ENCODE peak calls at places on chromosomes 6 and 20, in ten cellular contexts. One of them, this sample, is unnamed.
A peak's percentile ranks its signal among the peaks of the same experiment; 100 is the strongest.

GRCh38 chr6:10682319-10682988 is 12.0 kb downstream of the C6orf52 start:
- DNase-seq in bronchial epithelial cell: no peak
- DNase-seq in choroid plexus epithelial cell: no peak
- DNase-seq in HTR-8/SVneo: no peak
- DNase-seq in A172: no peak
- DNase-seq in NB4: no peak
- DNase-seq in NCI-H69: no peak
- DNase-seq in AG09309: no peak
- DNase-seq in T-cell: no peak
- DNase-seq in keratinocyte: no peak
- DNase-seq in this sample: no peak

GRCh38 chr6:110255356-110255755 is 75.1 kb downstream of the CDC40 start:
- DNase-seq in bronchial epithelial cell: peak; percentile 16
- DNase-seq in choroid plexus epithelial cell: peak; percentile 60
- DNase-seq in HTR-8/SVneo: peak; percentile 15
- DNase-seq in A172: peak; percentile 28
- DNase-seq in NB4: peak; percentile 46
- DNase-seq in NCI-H69: no peak
- DNase-seq in AG09309: no peak
- DNase-seq in T-cell: no peak
- DNase-seq in keratinocyte: no peak
- DNase-seq in this sample: peak; percentile 45

GRCh38 chr6:2351807-2352431 is 106.5 kb upstream of the GMDS start:
- DNase-seq in bronchial epithelial cell: peak; percentile 40
- DNase-seq in choroid plexus epithelial cell: peak; percentile 88
- DNase-seq in HTR-8/SVneo: no peak
- DNase-seq in A172: no peak
- DNase-seq in NB4: peak; percentile 22
- DNase-seq in NCI-H69: no peak
- DNase-seq in AG09309: peak; percentile 41
- DNase-seq in T-cell: no peak
- DNase-seq in keratinocyte: no peak
- DNase-seq in this sample: peak; percentile 55

GRCh38 chr6:92827104-92827503 is 592.3 kb downstream of the EPHA7 start:
- DNase-seq in bronchial epithelial cell: no peak
- DNase-seq in choroid plexus epithelial cell: no peak
- DNase-seq in HTR-8/SVneo: no peak
- DNase-seq in A172: no peak
- DNase-seq in NB4: no peak
- DNase-seq in NCI-H69: no peak
- DNase-seq in AG09309: no peak
- DNase-seq in T-cell: no peak
- DNase-seq in keratinocyte: no peak
- DNase-seq in this sample: no peak

GRCh38 chr20:54132612-54133433 is 41.0 kb downstream of the CYP24A1 start:
- DNase-seq in bronchial epithelial cell: peak; percentile 100
- DNase-seq in choroid plexus epithelial cell: peak; percentile 99
- DNase-seq in HTR-8/SVneo: peak; percentile 93
- DNase-seq in A172: peak; percentile 90
- DNase-seq in NB4: peak; percentile 48
- DNase-seq in NCI-H69: no peak
- DNase-seq in AG09309: peak; percentile 97
- DNase-seq in T-cell: no peak
- DNase-seq in keratinocyte: peak; percentile 92
- DNase-seq in this sample: peak; percentile 84

GRCh38 chr6:48141975-48142374 is 31.0 kb upstream of the PTCHD4 start:
- DNase-seq in bronchial epithelial cell: peak; percentile 73
- DNase-seq in choroid plexus epithelial cell: peak; percentile 42
- DNase-seq in HTR-8/SVneo: no peak
- DNase-seq in A172: no peak
- DNase-seq in NB4: no peak
- DNase-seq in NCI-H69: peak; percentile 61
- DNase-seq in AG09309: no peak
- DNase-seq in T-cell: no peak
- DNase-seq in keratinocyte: no peak
- DNase-seq in this sample: no peak

GRCh38 chr6:5866547-5867051 is 140.1 kb downstream of the NRN1 start:
- DNase-seq in bronchial epithelial cell: peak; percentile 83
- DNase-seq in choroid plexus epithelial cell: peak; percentile 56
- DNase-seq in HTR-8/SVneo: peak; percentile 10
- DNase-seq in A172: peak; percentile 60
- DNase-seq in NB4: peak; percentile 6
- DNase-seq in NCI-H69: peak; percentile 85
- DNase-seq in AG09309: peak; percentile 27
- DNase-seq in T-cell: no peak
- DNase-seq in keratinocyte: no peak
- DNase-seq in this sample: peak; percentile 67

GRCh38 chr6:102571236-102571908 is 1177.9 kb downstream of the GRIK2 start:
- DNase-seq in bronchial epithelial cell: peak; percentile 37
- DNase-seq in choroid plexus epithelial cell: peak; percentile 2
- DNase-seq in HTR-8/SVneo: no peak
- DNase-seq in A172: no peak
- DNase-seq in NB4: no peak
- DNase-seq in NCI-H69: peak; percentile 87
- DNase-seq in AG09309: no peak
- DNase-seq in T-cell: no peak
- DNase-seq in keratinocyte: no peak
- DNase-seq in this sample: no peak

GRCh38 chr6:139708342-139709199 is 334.1 kb upstream of the CITED2 start:
- DNase-seq in bronchial epithelial cell: peak; percentile 30
- DNase-seq in choroid plexus epithelial cell: peak; percentile 91
- DNase-seq in HTR-8/SVneo: peak; percentile 74
- DNase-seq in A172: peak; percentile 84
- DNase-seq in NB4: no peak
- DNase-seq in NCI-H69: peak; percentile 80
- DNase-seq in AG09309: peak; percentile 87
- DNase-seq in T-cell: no peak
- DNase-seq in keratinocyte: no peak
- DNase-seq in this sample: peak; percentile 83

GRCh38 chr6:4664117-4664626 is 112.0 kb upstream of the CDYL start:
- DNase-seq in bronchial epithelial cell: peak; percentile 18
- DNase-seq in choroid plexus epithelial cell: peak; percentile 82
- DNase-seq in HTR-8/SVneo: no peak
- DNase-seq in A172: peak; percentile 32
- DNase-seq in NB4: no peak
- DNase-seq in NCI-H69: no peak
- DNase-seq in AG09309: peak; percentile 57
- DNase-seq in T-cell: no peak
- DNase-seq in keratinocyte: no peak
- DNase-seq in this sample: peak; percentile 88

GRCh38 chr6:157281570-157281969 is 41.7 kb downstream of the TMEM242 start:
- DNase-seq in bronchial epithelial cell: no peak
- DNase-seq in choroid plexus epithelial cell: no peak
- DNase-seq in HTR-8/SVneo: no peak
- DNase-seq in A172: no peak
- DNase-seq in NB4: no peak
- DNase-seq in NCI-H69: peak; percentile 26
- DNase-seq in AG09309: no peak
- DNase-seq in T-cell: no peak
- DNase-seq in keratinocyte: no peak
- DNase-seq in this sample: no peak

GRCh38 chr20:58716476-58717277 is 24.1 kb downstream of the NPEPL1 start:
- DNase-seq in bronchial epithelial cell: no peak
- DNase-seq in choroid plexus epithelial cell: no peak
- DNase-seq in HTR-8/SVneo: no peak
- DNase-seq in A172: no peak
- DNase-seq in NB4: peak; percentile 0
- DNase-seq in NCI-H69: no peak
- DNase-seq in AG09309: no peak
- DNase-seq in T-cell: no peak
- DNase-seq in keratinocyte: no peak
- DNase-seq in this sample: no peak

GRCh38 chr6:18746727-18747126 is 359.6 kb downstream of the RNF144B start:
- DNase-seq in bronchial epithelial cell: no peak
- DNase-seq in choroid plexus epithelial cell: no peak
- DNase-seq in HTR-8/SVneo: no peak
- DNase-seq in A172: no peak
- DNase-seq in NB4: no peak
- DNase-seq in NCI-H69: no peak
- DNase-seq in AG09309: no peak
- DNase-seq in T-cell: no peak
- DNase-seq in keratinocyte: no peak
- DNase-seq in this sample: no peak

GRCh38 chr6:137692806-137693205 is 174.3 kb upstream of the TNFAIP3 start:
- DNase-seq in bronchial epithelial cell: peak; percentile 80
- DNase-seq in choroid plexus epithelial cell: no peak
- DNase-seq in HTR-8/SVneo: no peak
- DNase-seq in A172: peak; percentile 71
- DNase-seq in NB4: no peak
- DNase-seq in NCI-H69: no peak
- DNase-seq in AG09309: no peak
- DNase-seq in T-cell: no peak
- DNase-seq in keratinocyte: no peak
- DNase-seq in this sample: peak; percentile 18

GRCh38 chr20:38870733-38871559 is 55.3 kb upstream of the FAM83D start:
- DNase-seq in bronchial epithelial cell: peak; percentile 87
- DNase-seq in choroid plexus epithelial cell: no peak
- DNase-seq in HTR-8/SVneo: no peak
- DNase-seq in A172: peak; percentile 73
- DNase-seq in NB4: no peak
- DNase-seq in NCI-H69: peak; percentile 85
- DNase-seq in AG09309: no peak
- DNase-seq in T-cell: no peak
- DNase-seq in keratinocyte: peak; percentile 45
- DNase-seq in this sample: peak; percentile 17

GRCh38 chr6:83574783-83575182 is 62.4 kb downstream of the PRSS35 start:
- DNase-seq in bronchial epithelial cell: no peak
- DNase-seq in choroid plexus epithelial cell: no peak
- DNase-seq in HTR-8/SVneo: no peak
- DNase-seq in A172: no peak
- DNase-seq in NB4: no peak
- DNase-seq in NCI-H69: no peak
- DNase-seq in AG09309: no peak
- DNase-seq in T-cell: no peak
- DNase-seq in keratinocyte: no peak
- DNase-seq in this sample: no peak